ENCODE peak calls at places on chromosomes 1 and 21, in six cellular contexts. B is stomach, M is A549, E is esophagus muscularis mucosa, S is upper lobe of left lung, D is H1. X is an unnamed sample. For H3K4me1, the result is how much of the 10 kb centered on the place peaks cover.

GRCh38 chr1:91548382-91549040 is 47.9 kb downstream of the CDC7 start:
- DNase-seq in E (peak), B (no peak), D (no peak), M (no peak), S (peak), X (no peak)

GRCh38 chr1:117686907-117687306 is 81.1 kb downstream of the TENT5C start:
- DNase-seq in S (no peak), D (no peak), M (peak), B (no peak), E (no peak), X (peak)

GRCh38 chr1:89989099-89989498 is 5.8 kb upstream of the ZNF326 start:
- DNase-seq in S (no peak), E (no peak), D (no peak), M (no peak), B (no peak), X (no peak)

GRCh38 chr1:61184035-61184713 is 101.8 kb downstream of the NFIA start:
- DNase-seq in B (peak), E (peak), S (peak), M (peak), D (no peak), X (peak)

GRCh38 chr1:89068291-89068690 is 3.3 kb upstream of the GBP1 start:
- DNase-seq in M (no peak), D (no peak), B (no peak), S (no peak), E (no peak), X (no peak)

GRCh38 chr1:201989354-201990128 is 7.1 kb downstream of the RNPEP start:
- DNase-seq in S (no peak), D (no peak), E (no peak), B (no peak), M (no peak), X (peak)

GRCh38 chr1:231973840-231974239 is 347.2 kb downstream of the DISC1 start:
- DNase-seq in E (no peak), B (no peak), D (no peak), S (no peak), M (no peak), X (no peak)

GRCh38 chr1:119688810-119689209 is 22.9 kb upstream of the PHGDH start:
- DNase-seq in E (no peak), B (no peak), D (no peak), S (no peak), M (no peak), X (no peak)

GRCh38 chr1:150575518-150576366 is 3.7 kb downstream of the MCL1 start:
- DNase-seq in M (no peak), S (no peak), B (no peak), E (no peak), D (no peak), X (peak)

GRCh38 chr1:200510228-200510623 is 100.4 kb upstream of the ZNF281 start:
- DNase-seq in M (peak), D (no peak), E (no peak), S (peak), B (peak), X (peak)

GRCh38 chr1:12770620-12771019 is 2.9 kb upstream of the PRAMEF12 start:
- DNase-seq in S (no peak), E (peak), B (no peak), D (no peak), M (no peak), X (no peak)

GRCh38 chr1:93353286-93353685 is 7.6 kb downstream of the DR1 start:
- DNase-seq in D (no peak), S (no peak), M (no peak), B (no peak), E (no peak), X (no peak)

GRCh38 chr1:246608616-246609376 is 42.5 kb downstream of the CNST start:
- DNase-seq in M (peak), E (no peak), B (peak), S (peak), D (no peak), X (peak)

GRCh38 chr1:198778049-198778448 is 139.2 kb downstream of the PTPRC start:
- DNase-seq in M (no peak), E (no peak), D (no peak), B (no peak), S (peak), X (no peak)

GRCh38 chr1:200426196-200426595 is 16.4 kb upstream of the ZNF281 start:
- DNase-seq in D (no peak), M (no peak), E (no peak), S (no peak), B (no peak), X (no peak)

GRCh38 chr21:41396452-41397107 is 29.5 kb upstream of the MX1 start:
- DNase-seq in E (no peak), D (no peak), S (peak), B (peak), M (no peak), X (no peak)

GRCh38 chr1:72037745-72038343 is 244.5 kb downstream of the NEGR1 start:
- DNase-seq in B (peak), S (peak), E (no peak), M (peak), D (no peak), X (no peak)

GRCh38 chr1:73065585-73065984 is 783.2 kb upstream of the NEGR1 start:
- DNase-seq in S (no peak), D (no peak), E (no peak), M (no peak), B (no peak), X (no peak)

GRCh38 chr1:5265416-5266075 is 611.1 kb downstream of the AJAP1 start:
- DNase-seq in D (no peak), M (no peak), E (no peak), S (no peak), B (no peak), X (no peak)

GRCh38 chr1:66532798-66533783 is 862 bp upstream of the SGIP1 start:
- DNase-seq in M (no peak), S (no peak), D (no peak), B (no peak), E (no peak), X (no peak)

GRCh38 chr1:3821004-3821933 is 25.0 kb upstream of the LRRC47 start:
- DNase-seq in E (no peak), B (no peak), D (no peak), M (no peak), S (no peak), X (no peak)

GRCh38 chr1:75423616-75424015 is 187.3 kb downstream of the SLC44A5 start:
- DNase-seq in D (no peak), M (no peak), E (no peak), S (no peak), B (no peak), X (no peak)

GRCh38 chr1:81650741-81651140 is 150.0 kb upstream of the ADGRL2 start:
- DNase-seq in D (no peak), E (no peak), M (no peak), S (no peak), B (no peak), X (no peak)

GRCh38 chr1:92366045-92366405 is 67.2 kb downstream of the RPAP2 start:
- DNase-seq in B (no peak), D (no peak), S (no peak), M (no peak), E (no peak), X (no peak)

GRCh38 chr1:150148834-150149489 is 754 bp upstream of the PLEKHO1 start:
- DNase-seq in B (peak), E (no peak), S (no peak), M (no peak), D (no peak), X (no peak)

GRCh38 chr1:156658496-156658895 is 16.6 kb downstream of the BCAN start:
- DNase-seq in M (no peak), D (no peak), S (no peak), B (no peak), E (no peak), X (no peak)

GRCh38 chr1:156660752-156661112 is 16.5 kb downstream of the NES start:
- DNase-seq in M (no peak), D (no peak), E (no peak), S (no peak), B (no peak), X (no peak)

GRCh38 chr1:156658945-156659574 is 17.1 kb downstream of the BCAN start:
- DNase-seq in E (no peak), M (no peak), S (no peak), D (no peak), B (no peak), X (no peak)

GRCh38 chr1:156659672-156659993 is 17.6 kb downstream of the NES start:
- DNase-seq in B (no peak), D (no peak), M (no peak), S (no peak), E (no peak), X (no peak)

DNA sequence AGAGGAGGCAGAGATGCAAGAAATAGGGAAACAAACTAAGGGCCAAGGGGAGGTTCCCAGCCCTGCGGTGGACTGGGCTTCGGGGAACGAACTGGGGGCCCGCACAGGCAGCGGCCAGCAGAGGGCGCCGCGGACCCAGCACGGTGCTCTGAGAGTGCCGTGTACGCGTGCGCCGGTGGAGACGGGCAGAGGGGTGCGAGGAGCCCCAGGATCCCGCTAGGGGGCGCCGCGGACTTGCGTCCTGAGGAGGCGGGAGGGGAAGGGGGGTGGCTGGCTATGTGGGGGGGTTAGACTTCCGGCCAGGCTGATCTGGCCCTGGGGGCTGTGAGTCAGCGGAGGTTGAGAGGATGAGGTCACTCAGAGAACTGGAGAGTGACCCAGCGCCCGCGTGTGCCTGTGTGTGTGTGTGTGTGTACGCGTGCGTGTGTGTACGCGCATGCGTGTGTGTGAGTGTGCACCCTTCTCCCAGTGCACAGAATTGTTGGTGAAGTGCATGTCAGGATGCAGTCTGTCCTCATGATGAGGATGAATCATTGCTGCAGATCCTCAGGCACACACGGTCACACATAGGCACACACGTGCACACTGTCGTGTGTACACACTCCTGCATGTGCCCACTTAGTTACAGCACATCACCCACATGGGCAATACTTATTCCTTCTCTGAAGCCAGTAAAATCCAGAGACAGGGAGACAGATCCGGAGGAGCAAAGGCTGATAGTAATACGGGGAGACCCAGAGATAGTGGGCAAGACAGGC is 17.0 kb downstream of the NES start:
- DNase-seq in D (peak), E (peak), M (peak), S (peak), B (peak), X (peak)
- H3K4me1 ChIP-seq in D (under half), E (half or more), M (half or more), S (half or more), B (half or more), X (under half)

GRCh38 chr1:36367067-36367466 is 18.7 kb downstream of the STK40 start:
- DNase-seq in D (no peak), B (no peak), M (no peak), E (no peak), S (no peak), X (no peak)
- TF ChIP-seq EP300 in D (no peak), B (no peak), M (no peak), E (no peak), S (no peak), X (no peak)

GRCh38 chr1:110494522-110495406 is 24.2 kb downstream of the KCNA10 start:
- DNase-seq in S (no peak), M (no peak), D (no peak), B (no peak), E (no peak), X (no peak)
- TF ChIP-seq POLR2A in S (no peak), M (no peak), D (no peak), B (no peak), E (no peak), X (no peak)

DNA sequence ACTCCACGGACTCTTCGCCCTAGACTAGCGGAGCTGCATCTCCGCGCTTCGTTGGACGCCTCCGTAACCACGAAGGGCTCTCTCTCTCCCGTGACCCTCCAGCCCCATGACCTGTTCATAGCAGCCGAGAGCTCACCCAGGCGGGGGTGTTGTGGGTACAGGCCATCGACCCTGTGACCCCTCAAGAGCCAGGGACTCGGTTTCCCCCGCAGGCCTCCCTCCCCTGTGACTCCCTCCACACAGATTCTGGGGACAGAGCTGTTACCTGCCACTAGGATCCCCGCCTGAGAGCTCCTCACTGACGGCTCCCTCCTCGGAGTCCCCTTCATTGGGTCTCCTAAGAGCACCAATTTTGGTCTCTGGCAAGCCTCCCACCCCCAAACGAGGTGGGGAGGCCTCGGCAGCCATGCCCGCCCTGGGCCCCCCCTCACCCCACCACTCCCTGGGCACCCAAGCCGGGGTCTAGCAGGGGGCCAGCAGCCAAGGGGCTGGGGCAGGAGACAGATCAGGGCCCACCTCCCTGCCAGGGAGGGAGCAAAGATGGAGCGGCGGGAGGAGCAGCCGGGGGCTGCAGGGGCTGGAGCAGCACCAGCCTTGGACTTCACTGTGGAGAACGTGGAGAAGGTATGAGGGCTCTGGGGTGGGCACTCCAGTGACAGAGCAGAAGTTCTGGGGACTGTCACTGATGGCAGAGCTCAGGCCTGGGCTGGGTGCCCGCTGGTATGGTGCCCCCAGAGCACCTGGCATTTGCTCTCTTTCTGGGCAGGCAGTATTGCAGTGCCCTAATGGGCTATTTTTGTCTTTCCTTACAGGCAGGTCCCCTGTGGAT is 525 bp downstream of the IPO13 start:
- DNase-seq in B (no peak), D (no peak), M (no peak), S (no peak), E (no peak), X (peak)
- H3K4me1 ChIP-seq in B (half or more), D (under half), M (under half), S (under half), E (half or more), X (under half)

GRCh38 chr1:205344010-205344808 is 12.5 kb downstream of the KLHDC8A start:
- DNase-seq in S (no peak), E (no peak), B (peak), D (no peak), M (no peak), X (peak)
- TF ChIP-seq EP300 in S (no peak), E (no peak), B (no peak), D (no peak), M (no peak), X (no peak)

GRCh38 chr1:161082996-161083742 is 6.2 kb downstream of the NECTIN4 start:
- DNase-seq in S (peak), M (peak), D (no peak), B (peak), E (no peak), X (no peak)
- TF ChIP-seq POLR2A in S (peak), M (peak), D (no peak), B (no peak), E (no peak), X (no peak)